ENCODE peak calls at places on chromosomes 3 and 15, in four cellular contexts. N is WERI-Rb-1, Y is OCI-LY7, J is H9. I is an unnamed sample.

GRCh38 chr15:66941231-66941711 is 124.1 kb upstream of the SMAD3 start:
- DNase-seq in N (no peak), Y (no peak), J (no peak), I (no peak)

GRCh38 chr15:42593143-42593542 is 17.7 kb downstream of the STARD9 start:
- DNase-seq in N (no peak), Y (no peak), J (no peak), I (no peak)

GRCh38 chr3:117628896-117629295 is 919.3 kb downstream of the TUSC7 start:
- DNase-seq in N (no peak), Y (peak), J (no peak), I (no peak)

GRCh38 chr15:24848050-24848449 is 106.7 kb upstream of the SNRPN start:
- DNase-seq in N (peak), Y (no peak), J (peak), I (peak)

GRCh38 chr3:9396301-9396631 is 1.1 kb upstream of the SETD5 start:
- DNase-seq in N (peak), Y (peak), J (peak), I (peak)

GRCh38 chr3:159825216-159825854 is 163.3 kb upstream of the IL12A start:
- DNase-seq in N (no peak), Y (no peak), J (no peak), I (no peak)

GRCh38 chr15:80777137-80777536 is 2.0 kb upstream of the CEMIP start:
- DNase-seq in N (no peak), Y (no peak), J (no peak), I (no peak)

GRCh38 chr15:46280753-46281521 is 646.1 kb downstream of the SQOR start:
- DNase-seq in N (peak), Y (peak), J (peak), I (no peak)

GRCh38 chr3:151426337-151426648 is 34.6 kb downstream of the IGSF10 start:
- DNase-seq in N (no peak), Y (peak), J (no peak), I (no peak)

GRCh38 chr3:183211390-183211789 is 41.7 kb upstream of the B3GNT5 start:
- DNase-seq in N (no peak), Y (no peak), J (no peak), I (no peak)

GRCh38 chr15:42921049-42921731 is 612 bp upstream of the TTBK2 start:
- DNase-seq in N (peak), Y (peak), J (no peak), I (no peak)

GRCh38 chr3:94336076-94336741 is 273.3 kb downstream of the NSUN3 start:
- DNase-seq in N (no peak), Y (peak), J (peak), I (no peak)

GRCh38 chr15:40695469-40695910 is 516 bp downstream of the RAD51 start:
- DNase-seq in N (no peak), Y (peak), J (no peak), I (no peak)

GRCh38 chr3:31462050-31462569 is 70.6 kb upstream of the STT3B start:
- DNase-seq in N (no peak), Y (peak), J (no peak), I (no peak)

GRCh38 chr15:28105793-28106192 is 6.7 kb upstream of the OCA2 start:
- DNase-seq in N (no peak), Y (no peak), J (peak), I (no peak)

GRCh38 chr3:48425281-48425812 is 4.5 kb downstream of the PLXNB1 start:
- DNase-seq in N (no peak), Y (no peak), J (no peak), I (no peak)

GRCh38 chr3:42214064-42214463 is 51.9 kb downstream of the CCK start:
- DNase-seq in N (no peak), Y (no peak), J (no peak), I (no peak)

GRCh38 chr3:168671091-168671490 is 575.4 kb upstream of the GOLIM4 start:
- DNase-seq in N (no peak), Y (no peak), J (no peak), I (no peak)

GRCh38 chr15:101025896-101026631 is 106.9 kb downstream of the LRRK1 start:
- DNase-seq in N (no peak), Y (no peak), J (peak), I (no peak)

GRCh38 chr15:32683906-32684584 is 33.8 kb upstream of the GREM1 start:
- DNase-seq in N (no peak), Y (no peak), J (no peak), I (no peak)

GRCh38 chr3:117887896-117888295 is 1146.8 kb downstream of the IGSF11 start:
- DNase-seq in N (no peak), Y (no peak), J (no peak), I (no peak)

GRCh38 chr15:90037510-90037860 is 36.4 kb downstream of the ZNF710 start:
- DNase-seq in N (no peak), Y (no peak), J (no peak), I (no peak)

GRCh38 chr15:74957301-74958035 is 896 bp upstream of the RPP25 start:
- DNase-seq in N (no peak), Y (no peak), J (peak), I (no peak)

GRCh38 chr3:191391873-191392808 is 61.8 kb upstream of the UTS2B start:
- DNase-seq in N (no peak), Y (no peak), J (no peak), I (no peak)

GRCh38 chr3:185504636-185505035 is 5.8 kb upstream of the TMEM41A start:
- DNase-seq in N (no peak), Y (no peak), J (no peak), I (no peak)

GRCh38 chr3:170499562-170500156 is 81.0 kb downstream of the CLDN11 start:
- DNase-seq in N (peak), Y (peak), J (peak), I (no peak)
- TF ChIP-seq CTCF in N (peak), Y (peak), J (peak), I (peak)

GRCh38 chr15:92425578-92426225 is 32.0 kb downstream of the ST8SIA2 start:
- DNase-seq in N (peak), Y (no peak), J (peak), I (no peak)
- TF ChIP-seq CTCF in N (peak), Y (peak), J (peak), I (no peak)

GRCh38 chr15:39250460-39251186 is 330.3 kb upstream of the THBS1 start:
- DNase-seq in N (no peak), Y (no peak), J (no peak), I (no peak)

GRCh38 chr15:39251413-39252197 is 329.3 kb upstream of the THBS1 start:
- DNase-seq in N (no peak), Y (no peak), J (no peak), I (no peak)

GRCh38 chr15:39255760-39256159 is 325.1 kb upstream of the THBS1 start:
- DNase-seq in N (peak), Y (no peak), J (no peak), I (peak)

GRCh38 chr15:39254181-39254580 is 326.7 kb upstream of the THBS1 start:
- DNase-seq in N (no peak), Y (no peak), J (no peak), I (no peak)

GRCh38 chr15:39253552-39253951 is 327.3 kb upstream of the THBS1 start:
- DNase-seq in N (no peak), Y (no peak), J (no peak), I (no peak)
- TF ChIP-seq CTCF in N (no peak), Y (no peak), J (no peak), I (no peak)

GRCh38 chr3:5007873-5008272 is 28.6 kb downstream of the BHLHE40 start:
- DNase-seq in N (no peak), Y (peak), J (no peak), I (no peak)

GRCh38 chr3:5009506-5010100 is 30.4 kb downstream of the BHLHE40 start:
- DNase-seq in N (no peak), Y (no peak), J (no peak), I (no peak)

GRCh38 chr3:5005367-5005766 is 26.1 kb downstream of the BHLHE40 start:
- DNase-seq in N (no peak), Y (no peak), J (no peak), I (no peak)

GRCh38 chr3:5004319-5005152 is 25.3 kb downstream of the BHLHE40 start:
- DNase-seq in N (no peak), Y (no peak), J (no peak), I (no peak)

DNA sequence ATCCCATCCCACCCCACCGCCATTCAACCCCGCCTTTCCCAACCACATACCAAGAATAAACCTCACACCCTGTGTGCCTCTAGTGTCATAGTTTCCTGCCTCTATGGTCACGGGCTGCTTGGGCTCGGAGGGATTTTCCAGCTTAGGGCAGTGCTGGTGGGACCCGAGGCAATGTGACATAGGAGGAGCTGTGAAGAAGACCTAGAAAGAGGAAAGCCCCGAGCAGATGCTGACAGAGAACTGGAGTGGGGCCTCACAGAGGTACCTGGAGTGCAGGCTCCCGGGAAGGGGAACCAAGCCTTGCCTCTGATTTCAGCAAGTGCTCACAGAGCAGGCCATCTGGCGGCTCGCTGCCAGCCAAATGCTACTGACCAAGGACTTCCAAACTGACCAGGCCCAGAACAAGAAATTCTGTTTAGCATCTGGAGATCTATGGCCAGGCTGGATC is 27.5 kb downstream of the BHLHE40 start:
- DNase-seq in N (peak), Y (peak), J (no peak), I (no peak)
- TF ChIP-seq CTCF in N (no peak), Y (no peak), J (no peak), I (no peak)

DNA sequence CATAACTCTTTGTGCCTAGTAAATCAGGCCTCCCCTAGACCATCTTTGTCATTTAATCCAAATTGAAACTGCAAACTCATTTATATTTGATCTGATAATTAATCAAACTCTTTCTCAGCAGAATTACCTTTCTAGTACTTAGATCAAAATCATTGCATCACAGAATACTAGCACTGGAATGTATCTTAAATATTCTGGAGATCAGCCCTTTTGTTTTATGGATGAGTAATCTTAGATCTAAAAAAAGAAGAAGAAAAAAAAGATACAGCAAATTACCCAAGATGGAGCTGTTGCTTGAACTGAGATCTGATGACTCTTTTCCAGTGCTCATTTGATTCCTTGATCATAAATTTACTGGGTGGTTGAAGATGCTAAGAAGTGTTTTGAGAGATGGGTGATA is 47.9 kb downstream of the NAALADL2 start:
- DNase-seq in N (no peak), Y (no peak), J (no peak), I (no peak)
- TF ChIP-seq CTCF in N (no peak), Y (no peak), J (no peak), I (no peak)

GRCh38 chr3:142056656-142057330 is 92.6 kb downstream of the TFDP2 start:
- DNase-seq in N (no peak), Y (no peak), J (no peak), I (no peak)
- TF ChIP-seq CTCF in N (no peak), Y (no peak), J (no peak), I (no peak)

GRCh38 chr15:34358367-34358766 is 8.6 kb downstream of the LPCAT4 start:
- DNase-seq in N (no peak), Y (no peak), J (no peak), I (no peak)
- TF ChIP-seq CTCF in N (peak), Y (peak), J (peak), I (no peak)

GRCh38 chr3:196643201-196643749 is 3.8 kb downstream of the NRROS start:
- DNase-seq in N (no peak), Y (peak), J (no peak), I (no peak)

GRCh38 chr3:196643761-196644160 is 4.3 kb downstream of the NRROS start:
- DNase-seq in N (no peak), Y (no peak), J (no peak), I (no peak)

GRCh38 chr3:196645917-196646735 is 6.6 kb downstream of the NRROS start:
- DNase-seq in N (no peak), Y (no peak), J (no peak), I (no peak)

GRCh38 chr3:196646736-196647216 is 7.3 kb downstream of the NRROS start:
- DNase-seq in N (no peak), Y (no peak), J (no peak), I (no peak)

DNA sequence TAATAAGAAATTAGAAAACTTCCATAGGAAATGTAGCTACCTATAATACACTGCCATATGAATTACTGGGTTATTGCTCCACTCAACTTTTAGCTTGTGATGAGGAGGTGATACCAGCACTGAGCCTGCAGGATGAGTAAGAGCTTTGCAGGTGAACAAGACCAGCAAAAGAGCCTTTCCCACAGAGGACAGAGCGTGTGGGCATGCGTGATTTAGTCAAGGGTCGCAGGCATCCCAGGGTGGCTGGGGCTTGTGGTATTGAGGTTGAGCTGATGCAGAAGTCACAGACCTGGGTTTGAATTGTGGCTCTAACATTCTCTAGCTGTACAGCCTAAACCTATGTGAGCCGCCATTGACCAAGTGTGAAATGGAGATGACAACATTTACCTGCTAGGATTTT is 5.6 kb downstream of the NRROS start:
- DNase-seq in N (no peak), Y (no peak), J (no peak), I (no peak)
- TF ChIP-seq CTCF in N (no peak), Y (no peak), J (no peak), I (no peak)

DNA sequence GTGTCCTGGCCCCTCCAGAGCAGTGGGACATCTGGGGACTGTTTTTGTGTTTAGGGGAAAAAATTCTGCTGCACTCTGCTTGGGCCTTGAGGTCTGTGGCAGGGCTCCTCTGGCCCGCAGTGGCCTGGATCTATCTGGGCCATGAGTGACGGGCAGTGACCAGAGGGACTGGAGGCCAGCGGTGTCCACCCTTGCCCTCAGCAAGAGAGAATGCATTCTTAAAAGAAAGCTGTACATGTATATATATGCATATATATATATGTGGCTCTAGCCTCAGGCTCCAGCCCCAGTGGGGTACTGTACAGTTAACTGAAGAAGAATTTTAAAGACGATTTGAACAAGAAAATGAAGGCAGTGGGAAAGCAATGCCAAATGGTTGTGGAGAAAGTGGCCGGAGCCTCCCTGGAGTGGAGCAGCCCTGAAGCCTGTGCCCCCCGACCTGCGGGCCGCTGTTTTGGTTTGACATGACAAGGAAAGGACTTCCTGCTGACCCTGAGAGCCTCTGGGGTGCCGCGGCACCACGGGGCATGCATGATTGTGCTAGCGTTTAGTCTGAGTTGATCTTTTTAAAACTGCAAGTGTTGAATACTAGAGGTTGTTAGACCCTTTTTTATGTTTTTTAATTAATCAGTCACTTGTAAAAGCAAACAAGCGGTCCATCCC is 52.2 kb downstream of the PLXNA1 start:
- DNase-seq in N (no peak), Y (no peak), J (no peak), I (peak)
- TF ChIP-seq CTCF in N (no peak), Y (no peak), J (no peak), I (no peak)